ENCODE peak calls at places on chromosome 20, in four cellular contexts. One of them, this sample, is unnamed.

GRCh38 chr20:8390500-8390899 is 258.4 kb downstream of the PLCB1 start:
- DNase-seq in IMR-90: no peak
- DNase-seq in trophoblast cell: no peak
- DNase-seq in mesenchymal stem cell: no peak
- DNase-seq in this sample: no peak

GRCh38 chr20:5621305-5621704 is 128.9 kb upstream of the SHLD1 start:
- DNase-seq in trophoblast cell: no peak
- DNase-seq in mesenchymal stem cell: no peak
- DNase-seq in IMR-90: no peak
- DNase-seq in this sample: no peak

GRCh38 chr20:48139262-48140041 is 354.2 kb upstream of the SULF2 start:
- DNase-seq in mesenchymal stem cell: peak
- DNase-seq in IMR-90: no peak
- DNase-seq in trophoblast cell: peak
- DNase-seq in this sample: no peak

GRCh38 chr20:46512943-46513844 is at the start of gene ZNF334:
- DNase-seq in IMR-90: peak
- DNase-seq in trophoblast cell: peak
- DNase-seq in mesenchymal stem cell: peak
- DNase-seq in this sample: peak

GRCh38 chr20:2142649-2143048 is 41.0 kb downstream of the STK35 start:
- DNase-seq in trophoblast cell: no peak
- DNase-seq in mesenchymal stem cell: no peak
- DNase-seq in IMR-90: no peak
- DNase-seq in this sample: no peak

GRCh38 chr20:4552075-4552474 is 169.6 kb upstream of the PRND start:
- DNase-seq in mesenchymal stem cell: no peak
- DNase-seq in IMR-90: no peak
- DNase-seq in trophoblast cell: no peak
- DNase-seq in this sample: no peak

GRCh38 chr20:56014998-56015397 is 9.7 kb upstream of the CBLN4 start:
- DNase-seq in trophoblast cell: no peak
- DNase-seq in IMR-90: no peak
- DNase-seq in mesenchymal stem cell: no peak
- DNase-seq in this sample: no peak

GRCh38 chr20:37382539-37383120 is 36.7 kb downstream of the SRC start:
- DNase-seq in IMR-90: no peak
- DNase-seq in mesenchymal stem cell: no peak
- DNase-seq in trophoblast cell: no peak
- DNase-seq in this sample: no peak

GRCh38 chr20:50248104-50248631 is 57.5 kb downstream of the CEBPB start:
- DNase-seq in IMR-90: peak
- DNase-seq in mesenchymal stem cell: peak
- DNase-seq in trophoblast cell: peak
- DNase-seq in this sample: no peak

GRCh38 chr20:37680420-37680819 is 13.4 kb upstream of the CTNNBL1 start:
- DNase-seq in IMR-90: no peak
- DNase-seq in mesenchymal stem cell: peak
- DNase-seq in trophoblast cell: peak
- DNase-seq in this sample: no peak

GRCh38 chr20:56171087-56172012 is 77.2 kb upstream of the MC3R start:
- DNase-seq in trophoblast cell: no peak
- DNase-seq in mesenchymal stem cell: no peak
- DNase-seq in IMR-90: no peak
- DNase-seq in this sample: no peak

GRCh38 chr20:36218380-36219064 is 17.8 kb upstream of the AAR2 start:
- DNase-seq in mesenchymal stem cell: no peak
- DNase-seq in trophoblast cell: no peak
- DNase-seq in IMR-90: no peak
- DNase-seq in this sample: no peak

GRCh38 chr20:1887321-1887720 is 7.9 kb upstream of the SIRPA start:
- DNase-seq in IMR-90: no peak
- DNase-seq in trophoblast cell: no peak
- DNase-seq in mesenchymal stem cell: no peak
- DNase-seq in this sample: no peak

GRCh38 chr20:62796699-62797491 is 622 bp downstream of the MRGBP start:
- DNase-seq in IMR-90: no peak
- DNase-seq in mesenchymal stem cell: no peak
- DNase-seq in trophoblast cell: no peak
- DNase-seq in this sample: no peak

GRCh38 chr20:3226093-3226492 is 12.9 kb downstream of the SLC4A11 start:
- DNase-seq in mesenchymal stem cell: no peak
- DNase-seq in IMR-90: no peak
- DNase-seq in trophoblast cell: no peak
- DNase-seq in this sample: no peak

GRCh38 chr20:48717095-48717958 is 110.5 kb downstream of the PREX1 start:
- DNase-seq in trophoblast cell: no peak
- DNase-seq in IMR-90: no peak
- DNase-seq in mesenchymal stem cell: no peak
- DNase-seq in this sample: no peak

GRCh38 chr20:46629341-46629740 is 21.9 kb downstream of the SLC13A3 start:
- DNase-seq in trophoblast cell: no peak
- DNase-seq in mesenchymal stem cell: no peak
- DNase-seq in IMR-90: no peak
- DNase-seq in this sample: no peak

GRCh38 chr20:4066551-4066950 is 51.2 kb upstream of the RNF24 start:
- DNase-seq in mesenchymal stem cell: no peak
- DNase-seq in IMR-90: no peak
- DNase-seq in trophoblast cell: no peak
- DNase-seq in this sample: no peak

GRCh38 chr20:40958598-40958997 is 70.0 kb upstream of the TOP1 start:
- DNase-seq in trophoblast cell: no peak
- DNase-seq in mesenchymal stem cell: no peak
- DNase-seq in IMR-90: no peak
- DNase-seq in this sample: no peak

GRCh38 chr20:2285193-2285592 is 10.6 kb upstream of the TGM3 start:
- DNase-seq in IMR-90: no peak
- DNase-seq in trophoblast cell: no peak
- DNase-seq in mesenchymal stem cell: no peak
- DNase-seq in this sample: no peak

DNA sequence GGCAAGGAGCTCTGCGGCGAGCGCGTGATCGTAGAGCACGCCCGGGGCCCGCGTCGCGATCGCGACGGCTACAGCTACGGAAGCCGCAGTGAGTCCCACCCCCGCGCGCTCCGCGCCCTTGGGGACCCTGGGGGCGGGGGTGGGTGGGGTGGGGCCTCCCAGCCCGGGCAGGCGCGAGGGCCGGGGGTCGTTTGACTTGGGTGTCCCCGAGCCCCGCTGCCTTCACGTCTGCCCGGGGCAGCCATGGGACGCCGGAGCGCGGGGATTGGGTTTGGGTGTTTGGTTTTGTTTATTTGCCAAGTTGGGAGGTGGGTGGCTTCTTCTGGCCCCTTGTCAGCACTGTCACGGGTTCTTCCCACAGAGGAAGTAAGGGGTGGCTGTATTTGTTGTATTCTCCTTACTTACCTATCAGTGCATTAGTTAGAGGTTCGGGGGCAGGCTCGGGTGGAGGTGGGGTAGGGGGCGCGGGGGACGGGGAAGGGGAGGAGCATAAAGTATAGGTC is 777 bp downstream of the SRSF6 start:
- DNase-seq in mesenchymal stem cell: peak
- DNase-seq in trophoblast cell: no peak
- DNase-seq in IMR-90: peak
- DNase-seq in this sample: peak
- H3K14ac ChIP-seq in mesenchymal stem cell: peak
- H3K14ac ChIP-seq in trophoblast cell: peak
- H3K14ac ChIP-seq in IMR-90: peak
- H3K14ac ChIP-seq in this sample: no peak

DNA sequence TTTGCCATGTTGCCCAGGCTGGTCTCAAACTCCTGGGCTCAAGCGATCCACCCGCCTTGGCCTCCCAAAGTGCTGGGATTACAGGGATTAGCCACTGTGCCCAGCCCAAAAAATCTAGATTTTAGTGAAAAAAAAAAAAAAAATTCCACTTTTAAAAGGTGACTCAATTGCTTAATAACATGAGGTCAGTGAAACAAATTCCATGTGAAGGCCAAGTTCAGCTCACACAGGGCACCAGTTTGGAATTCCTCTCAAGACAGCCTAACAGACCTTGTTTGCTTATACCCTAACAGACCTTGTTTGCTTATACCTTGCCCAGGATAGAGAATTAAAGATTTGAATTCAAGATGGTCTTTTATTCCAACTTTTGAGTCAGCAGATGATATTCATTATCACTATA is 5.1 kb downstream of the RRBP1 start:
- DNase-seq in trophoblast cell: no peak
- DNase-seq in IMR-90: peak
- DNase-seq in mesenchymal stem cell: no peak
- DNase-seq in this sample: no peak
- H3K14ac ChIP-seq in trophoblast cell: no peak
- H3K14ac ChIP-seq in IMR-90: no peak
- H3K14ac ChIP-seq in mesenchymal stem cell: no peak
- H3K14ac ChIP-seq in this sample: no peak

GRCh38 chr20:52191132-52191435 is 495 bp downstream of the ZFP64 start:
- DNase-seq in trophoblast cell: no peak
- DNase-seq in mesenchymal stem cell: peak
- DNase-seq in IMR-90: peak
- DNase-seq in this sample: no peak

GRCh38 chr20:52192296-52193007 is 873 bp upstream of the ZFP64 start:
- DNase-seq in mesenchymal stem cell: peak
- DNase-seq in IMR-90: no peak
- DNase-seq in trophoblast cell: peak
- DNase-seq in this sample: peak

GRCh38 chr20:52193133-52193532 is 1.6 kb upstream of the ZFP64 start:
- DNase-seq in trophoblast cell: no peak
- DNase-seq in mesenchymal stem cell: no peak
- DNase-seq in IMR-90: no peak
- DNase-seq in this sample: no peak

GRCh38 chr20:52191436-52192295 is at the start of gene ZFP64:
- DNase-seq in trophoblast cell: peak
- DNase-seq in mesenchymal stem cell: peak
- DNase-seq in IMR-90: peak
- DNase-seq in this sample: peak

DNA sequence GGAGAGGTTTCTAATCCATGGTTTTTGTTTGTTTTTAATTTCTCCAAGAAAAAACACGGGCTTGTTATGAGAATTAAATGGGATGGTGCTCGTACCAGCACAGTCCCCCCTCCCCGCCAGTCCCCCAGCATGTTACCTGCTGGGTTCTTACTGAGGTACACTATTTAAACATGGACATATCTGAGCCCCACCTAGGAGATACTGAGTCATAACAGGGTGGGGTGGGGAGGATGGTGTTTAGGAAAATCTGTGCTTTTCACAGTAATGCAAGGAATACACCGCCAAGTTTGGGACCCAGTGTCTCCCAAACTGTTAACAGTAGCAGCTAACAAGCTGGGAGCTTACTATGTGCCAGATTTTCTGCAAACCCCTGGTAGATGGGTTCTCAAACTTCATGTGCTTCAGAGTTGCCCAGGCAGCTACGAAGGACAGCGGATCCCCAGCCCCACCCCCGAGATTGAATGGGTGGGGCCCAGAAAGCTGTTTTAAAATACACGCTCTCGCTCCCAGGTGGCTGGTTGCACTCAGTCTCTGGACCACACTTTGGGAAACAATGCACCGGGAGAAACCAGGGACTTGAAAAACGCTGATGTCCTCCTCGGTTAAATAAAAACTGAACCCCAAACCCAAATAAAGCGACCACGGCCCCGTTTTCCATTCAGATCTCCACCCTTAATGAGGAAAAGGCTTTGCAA is 995 bp downstream of the ZFP64 start:
- DNase-seq in trophoblast cell: no peak
- DNase-seq in IMR-90: peak
- DNase-seq in mesenchymal stem cell: peak
- DNase-seq in this sample: no peak
- H3K14ac ChIP-seq in trophoblast cell: no peak
- H3K14ac ChIP-seq in IMR-90: peak
- H3K14ac ChIP-seq in mesenchymal stem cell: peak
- H3K14ac ChIP-seq in this sample: no peak

GRCh38 chr20:63846938-63847373 is 14.3 kb upstream of the ABHD16B start:
- DNase-seq in mesenchymal stem cell: peak
- DNase-seq in trophoblast cell: no peak
- DNase-seq in IMR-90: no peak
- DNase-seq in this sample: no peak
- H3K14ac ChIP-seq in mesenchymal stem cell: peak
- H3K14ac ChIP-seq in trophoblast cell: peak
- H3K14ac ChIP-seq in IMR-90: peak
- H3K14ac ChIP-seq in this sample: peak

GRCh38 chr20:54208492-54209044 is 681 bp downstream of the PFDN4 start:
- DNase-seq in IMR-90: peak
- DNase-seq in mesenchymal stem cell: peak
- DNase-seq in trophoblast cell: peak
- DNase-seq in this sample: no peak
- H3K14ac ChIP-seq in IMR-90: peak
- H3K14ac ChIP-seq in mesenchymal stem cell: peak
- H3K14ac ChIP-seq in trophoblast cell: peak
- H3K14ac ChIP-seq in this sample: no peak

GRCh38 chr20:32282461-32282860 is 5.0 kb downstream of the KIF3B start:
- DNase-seq in mesenchymal stem cell: no peak
- DNase-seq in trophoblast cell: no peak
- DNase-seq in IMR-90: no peak
- DNase-seq in this sample: no peak

GRCh38 chr20:32278199-32278643 is 770 bp downstream of the KIF3B start:
- DNase-seq in mesenchymal stem cell: peak
- DNase-seq in trophoblast cell: no peak
- DNase-seq in IMR-90: peak
- DNase-seq in this sample: no peak

GRCh38 chr20:32281711-32282110 is 4.3 kb downstream of the KIF3B start:
- DNase-seq in mesenchymal stem cell: no peak
- DNase-seq in IMR-90: no peak
- DNase-seq in trophoblast cell: no peak
- DNase-seq in this sample: no peak

GRCh38 chr20:32274359-32274758 is 3.1 kb upstream of the KIF3B start:
- DNase-seq in mesenchymal stem cell: no peak
- DNase-seq in IMR-90: no peak
- DNase-seq in trophoblast cell: no peak
- DNase-seq in this sample: no peak

GRCh38 chr20:32277361-32278198 is at the start of gene KIF3B:
- DNase-seq in trophoblast cell: peak
- DNase-seq in mesenchymal stem cell: peak
- DNase-seq in IMR-90: peak
- DNase-seq in this sample: peak
- H3K14ac ChIP-seq in trophoblast cell: peak
- H3K14ac ChIP-seq in mesenchymal stem cell: peak
- H3K14ac ChIP-seq in IMR-90: peak
- H3K14ac ChIP-seq in this sample: peak